ENCODE peak calls at places on chromosomes 6 and 20, in ten cellular contexts. W, Y, B, G, R, F, U, T, S and E are unnamed samples.
A peak's percentile ranks its signal among the peaks of the same experiment; 100 is the strongest.

GRCh38 chr6:52566853-52567279 is 10.0 kb downstream of the TRAM2 start:
- DNase-seq in W (no peak), Y (no peak), B (no peak), G (no peak), R (no peak), F (peak; percentile 37), U (peak; percentile 78), T (no peak), S (no peak), E (no peak)

GRCh38 chr6:130381459-130382380 is 15.9 kb downstream of the TMEM200A start:
- DNase-seq in W (no peak), Y (no peak), B (no peak), G (no peak), R (peak; percentile 30), F (no peak), U (no peak), T (peak; percentile 34), S (peak; percentile 40), E (no peak)

GRCh38 chr6:44253307-44254101 is 3.8 kb downstream of the SLC35B2 start:
- DNase-seq in W (no peak), Y (peak; percentile 48), B (no peak), G (no peak), R (peak; percentile 66), F (no peak), U (peak; percentile 68), T (peak; percentile 45), S (peak; percentile 76), E (peak; percentile 91)

GRCh38 chr6:170178561-170179477 is 112.1 kb downstream of the DLL1 start:
- DNase-seq in W (peak; percentile 29), Y (no peak), B (no peak), G (no peak), R (no peak), F (peak; percentile 20), U (no peak), T (no peak), S (peak; percentile 59), E (no peak)

GRCh38 chr20:44431502-44432234 is 44.0 kb upstream of the TTPAL start:
- DNase-seq in W (no peak), Y (peak; percentile 55), B (peak; percentile 52), G (no peak), R (no peak), F (no peak), U (peak; percentile 22), T (no peak), S (no peak), E (no peak)

GRCh38 chr6:10411915-10412164 is 3.0 kb downstream of the TFAP2A start:
- DNase-seq in W (no peak), Y (no peak), B (no peak), G (no peak), R (no peak), F (no peak), U (no peak), T (no peak), S (no peak), E (no peak)

GRCh38 chr20:25249198-25249931 is 1.5 kb downstream of the PYGB start:
- DNase-seq in W (peak; percentile 28), Y (no peak), B (no peak), G (no peak), R (no peak), F (no peak), U (no peak), T (no peak), S (no peak), E (peak; percentile 2)

GRCh38 chr6:83270971-83271714 is 78.0 kb downstream of the RWDD2A start:
- DNase-seq in W (no peak), Y (no peak), B (no peak), G (peak; percentile 2), R (no peak), F (peak; percentile 25), U (no peak), T (no peak), S (no peak), E (no peak)

GRCh38 chr6:30888472-30889137 is 4.3 kb downstream of the DDR1 start:
- DNase-seq in W (peak; percentile 33), Y (no peak), B (no peak), G (no peak), R (no peak), F (no peak), U (peak; percentile 15), T (no peak), S (no peak), E (no peak)

GRCh38 chr6:42929928-42930360 is 664 bp downstream of the CNPY3 start:
- DNase-seq in W (peak; percentile 79), Y (no peak), B (peak; percentile 59), G (peak; percentile 54), R (peak; percentile 54), F (peak; percentile 31), U (no peak), T (peak; percentile 64), S (peak; percentile 47), E (no peak)

GRCh38 chr20:37347347-37347823 is 1.4 kb downstream of the SRC start:
- DNase-seq in W (no peak), Y (no peak), B (no peak), G (no peak), R (no peak), F (no peak), U (no peak), T (no peak), S (no peak), E (no peak)

GRCh38 chr20:58682656-58683055 is 9.9 kb upstream of the NPEPL1 start:
- DNase-seq in W (no peak), Y (no peak), B (no peak), G (no peak), R (no peak), F (no peak), U (no peak), T (no peak), S (no peak), E (no peak)

GRCh38 chr20:25178563-25179438 is 16.7 kb upstream of the ENTPD6 start:
- DNase-seq in W (peak; percentile 65), Y (no peak), B (no peak), G (peak; percentile 53), R (peak; percentile 8), F (peak; percentile 63), U (peak; percentile 52), T (peak; percentile 46), S (peak; percentile 59), E (peak; percentile 14)

GRCh38 chr6:45710304-45710821 is 305.3 kb downstream of the CLIC5 start:
- DNase-seq in W (no peak), Y (no peak), B (no peak), G (no peak), R (no peak), F (no peak), U (no peak), T (no peak), S (peak; percentile 36), E (no peak)

GRCh38 chr20:43459022-43459942 is 1.6 kb downstream of the SRSF6 start:
- DNase-seq in W (no peak), Y (no peak), B (no peak), G (no peak), R (peak; percentile 10), F (no peak), U (peak; percentile 40), T (no peak), S (peak; percentile 48), E (no peak)

GRCh38 chr6:111552241-111552744 is 53.4 kb downstream of the TRAF3IP2 start:
- DNase-seq in W (peak; percentile 55), Y (peak; percentile 81), B (no peak), G (peak; percentile 66), R (no peak), F (peak; percentile 99), U (peak; percentile 95), T (no peak), S (peak; percentile 61), E (peak; percentile 38)
- H3K4me3 ChIP-seq in W (no peak overlapping the region), Y (no peak overlapping the region), B (no peak overlapping the region), G (no peak overlapping the region), R (no peak overlapping the region), F (no peak overlapping the region), U (no peak overlapping the region), T (no peak overlapping the region), S (no peak overlapping the region), E (no peak overlapping the region)

DNA sequence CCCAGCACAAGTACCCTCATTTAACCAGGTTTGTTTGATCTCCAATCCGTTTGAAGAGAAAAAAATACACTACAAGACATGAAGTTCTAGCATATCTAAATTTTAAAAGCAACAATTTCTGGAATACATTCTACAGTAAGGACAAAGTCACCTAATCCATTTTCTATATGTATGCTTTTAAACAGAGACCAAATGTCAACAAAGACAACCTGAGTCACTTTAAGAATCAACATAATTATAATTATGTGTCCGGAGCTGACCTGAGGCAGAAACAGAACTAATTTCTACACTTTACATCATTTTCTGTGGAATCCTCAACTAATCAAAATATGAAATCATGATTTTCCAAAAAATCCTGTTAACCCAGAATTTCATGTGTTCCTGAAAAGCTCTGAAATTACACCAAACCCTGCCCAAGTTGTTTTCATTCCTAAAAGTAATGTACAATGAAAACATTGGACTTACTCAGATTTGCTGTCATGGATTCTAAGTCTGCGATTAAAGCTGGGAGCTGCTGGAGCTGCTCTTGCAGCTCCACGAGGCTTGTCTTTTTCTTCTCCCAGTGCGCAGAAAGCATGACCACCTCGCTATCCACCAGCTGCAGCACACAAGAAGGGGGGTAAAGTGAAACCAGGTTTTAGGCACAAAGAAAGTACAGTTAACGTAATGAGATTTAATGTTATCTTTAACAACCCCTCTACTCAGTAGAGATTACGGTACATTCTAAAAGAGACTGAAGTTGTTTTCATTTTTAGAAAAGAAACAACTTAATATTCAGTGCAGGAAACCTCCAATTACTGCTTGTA is 35.7 kb downstream of the DTNBP1 start:
- DNase-seq in W (peak; percentile 32), Y (no peak), B (no peak), G (no peak), R (no peak), F (no peak), U (no peak), T (no peak), S (no peak), E (peak; percentile 63)
- H3K4me3 ChIP-seq in W (no peak overlapping the region), Y (no peak overlapping the region), B (no peak overlapping the region), G (no peak overlapping the region), R (no peak overlapping the region), F (no peak overlapping the region), U (no peak overlapping the region), T (no peak overlapping the region), S (no peak overlapping the region), E (no peak overlapping the region)

DNA sequence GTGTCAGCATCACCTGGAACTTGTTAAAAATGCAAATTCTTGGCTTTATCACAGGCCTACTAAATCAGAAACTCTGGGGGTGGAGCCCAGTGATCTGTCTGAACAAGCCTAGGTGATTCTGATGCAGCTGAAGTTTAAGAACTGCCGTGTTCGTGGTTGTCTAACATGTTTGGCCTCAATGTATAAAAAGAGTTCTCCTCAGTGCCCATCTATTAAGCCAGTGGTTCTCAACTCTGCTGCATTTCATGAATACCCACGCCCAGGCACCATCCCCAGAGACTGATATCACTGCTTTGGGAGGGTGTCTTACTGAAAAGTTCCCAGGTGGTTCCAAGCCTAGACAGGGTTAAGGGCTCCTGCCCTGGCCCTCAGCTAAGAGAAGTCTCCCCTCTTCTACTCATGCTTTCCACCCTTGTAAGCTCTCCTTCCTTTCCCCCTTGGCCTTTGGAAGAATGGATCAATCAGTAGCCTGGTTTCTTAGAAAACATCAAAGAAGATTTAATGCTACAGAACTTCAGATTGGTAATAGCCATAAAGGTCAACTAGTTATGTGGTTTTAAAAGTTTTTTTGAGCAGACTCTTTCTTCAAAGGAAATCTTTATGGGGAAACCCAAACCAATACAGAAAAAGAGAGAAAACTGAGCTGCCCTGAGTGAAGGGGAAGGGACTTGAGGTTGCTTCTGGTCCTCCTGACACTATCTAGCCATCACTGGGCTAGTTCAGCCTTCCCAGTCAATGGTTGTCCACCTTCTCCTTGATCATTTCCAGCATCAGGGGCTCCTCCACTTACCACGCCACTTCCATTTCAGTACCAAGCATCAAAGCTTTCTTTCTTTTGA is 38.9 kb upstream of the TNFAIP3 start:
- DNase-seq in W (no peak), Y (no peak), B (no peak), G (no peak), R (no peak), F (no peak), U (no peak), T (peak; percentile 20), S (no peak), E (no peak)
- H3K4me3 ChIP-seq in W (no peak overlapping the region), Y (no peak overlapping the region), B (no peak overlapping the region), G (no peak overlapping the region), R (no peak overlapping the region), F (no peak overlapping the region), U (no peak overlapping the region), T (no peak overlapping the region), S (no peak overlapping the region), E (no peak overlapping the region)

GRCh38 chr6:24683297-24684296 is 16.7 kb downstream of the ACOT13 start:
- DNase-seq in W (no peak), Y (no peak), B (no peak), G (no peak), R (no peak), F (no peak), U (peak; percentile 92), T (no peak), S (no peak), E (no peak)
- H3K4me3 ChIP-seq in W (no peak overlapping the region), Y (no peak overlapping the region), B (no peak overlapping the region), G (no peak overlapping the region), R (no peak overlapping the region), F (no peak overlapping the region), U (no peak overlapping the region), T (no peak overlapping the region), S (no peak overlapping the region), E (no peak overlapping the region)